ENCODE peak calls at places on chromosomes 2 and 18, in seven cellular contexts. W is erythroblast, Y is Peyer's patch, F is sigmoid colon, D is endothelial cell of umbilical vein, K is heart left ventricle, Z is body of pancreas. X is an unnamed sample.

GRCh38 chr2:12469053-12469625 is 247.6 kb upstream of the TRIB2 start:
- DNase-seq in W (no peak), Y (no peak), F (no peak), D (no peak), K (no peak), Z (no peak), X (no peak)

GRCh38 chr2:95001117-95001551 is 24.4 kb upstream of the MAL start:
- DNase-seq in Y (peak), W (no peak), K (no peak), F (peak), D (no peak), Z (no peak), X (no peak)

GRCh38 chr18:35477497-35477896 is 20.3 kb downstream of the INO80C start:
- DNase-seq in W (no peak), D (no peak), K (no peak), F (no peak), Z (no peak), Y (no peak), X (no peak)

GRCh38 chr2:137435176-137435575 is 529.1 kb upstream of the HNMT start:
- DNase-seq in D (no peak), Y (no peak), F (no peak), W (no peak), K (no peak), Z (no peak), X (no peak)

GRCh38 chr2:12010779-12011178 is 264.3 kb downstream of the LPIN1 start:
- DNase-seq in K (no peak), F (no peak), D (no peak), Z (no peak), W (no peak), Y (no peak), X (no peak)

GRCh38 chr2:102950547-102950946 is 188.7 kb downstream of the TMEM182 start:
- DNase-seq in K (no peak), W (no peak), F (no peak), Z (no peak), Y (no peak), D (no peak), X (no peak)

GRCh38 chr2:178469219-178469849 is 9.1 kb downstream of the FKBP7 start:
- DNase-seq in Y (no peak), K (no peak), F (no peak), Z (no peak), D (no peak), W (no peak), X (no peak)

GRCh38 chr2:43764086-43764710 is 9.6 kb upstream of the DYNC2LI1 start:
- DNase-seq in W (no peak), D (no peak), Z (no peak), Y (no peak), F (no peak), K (no peak), X (no peak)

GRCh38 chr2:54599914-54600313 is 123.5 kb upstream of the EML6 start:
- DNase-seq in K (peak), Z (peak), Y (peak), W (peak), F (peak), D (no peak), X (no peak)

GRCh38 chr2:227772197-227772661 is 26.5 kb downstream of the SCYGR8 start:
- DNase-seq in Y (no peak), W (no peak), K (no peak), Z (no peak), F (no peak), D (no peak), X (no peak)

GRCh38 chr2:23532311-23533013 is 147.5 kb downstream of the KLHL29 start:
- DNase-seq in W (no peak), K (peak), F (peak), Z (no peak), Y (no peak), D (no peak), X (no peak)

GRCh38 chr2:96548558-96549465 is 12.3 kb downstream of the ARID5A start:
- DNase-seq in Z (no peak), W (no peak), D (no peak), K (no peak), F (peak), Y (no peak), X (no peak)

GRCh38 chr2:182666674-182667320 is 49.3 kb upstream of the DNAJC10 start:
- DNase-seq in Y (no peak), W (peak), D (peak), F (no peak), Z (peak), K (no peak), X (no peak)

GRCh38 chr2:20106746-20107145 is 55.3 kb upstream of the LAPTM4A start:
- DNase-seq in Y (peak), D (peak), W (peak), Z (peak), F (no peak), K (peak), X (no peak)

GRCh38 chr2:71857632-71858031 is 290.0 kb downstream of the CYP26B1 start:
- DNase-seq in Y (no peak), F (no peak), D (no peak), W (no peak), K (no peak), Z (no peak), X (no peak)

GRCh38 chr2:233456111-233456510 is 101.8 kb downstream of the DGKD start:
- DNase-seq in W (no peak), D (no peak), Y (no peak), F (peak), Z (no peak), K (peak), X (no peak)

GRCh38 chr2:180776924-180777323 is 203.5 kb upstream of the UBE2E3 start:
- DNase-seq in K (no peak), Y (no peak), Z (no peak), D (no peak), W (no peak), F (no peak), X (no peak)

GRCh38 chr2:186726938-186727337 is 33.1 kb downstream of the FAM171B start:
- DNase-seq in Y (no peak), D (no peak), K (no peak), F (no peak), W (no peak), Z (no peak), X (no peak)

GRCh38 chr2:235024951-235025773 is 73.3 kb downstream of the SH3BP4 start:
- DNase-seq in Z (no peak), D (peak), W (no peak), F (peak), K (no peak), Y (peak), X (no peak)

GRCh38 chr18:12014976-12015696 is 33.8 kb downstream of the IMPA2 start:
- DNase-seq in Y (no peak), F (peak), W (no peak), Z (no peak), K (no peak), D (no peak), X (no peak)

GRCh38 chr2:42921721-42922120 is 129.3 kb upstream of the HAAO start:
- DNase-seq in W (no peak), Z (no peak), K (no peak), D (no peak), Y (no peak), F (peak), X (no peak)

GRCh38 chr2:36338827-36339145 is 16.8 kb upstream of the CRIM1 start:
- DNase-seq in K (no peak), D (no peak), F (no peak), W (no peak), Z (no peak), Y (no peak), X (no peak)

GRCh38 chr2:199344012-199344411 is 113.7 kb downstream of the SATB2 start:
- DNase-seq in Y (no peak), Z (no peak), K (no peak), W (no peak), F (no peak), D (no peak), X (no peak)

GRCh38 chr2:159009940-159010339 is 41.5 kb downstream of the TANC1 start:
- DNase-seq in F (no peak), Z (no peak), D (no peak), Y (no peak), W (no peak), K (no peak), X (no peak)

GRCh38 chr2:150485871-150486538 is 1.5 kb downstream of the RND3 start:
- DNase-seq in D (peak), W (no peak), F (peak), K (peak), Y (peak), Z (peak), X (no peak)

GRCh38 chr2:238847841-238848565 is at the start of gene TWIST2:
- DNase-seq in F (peak), Y (peak), D (peak), W (no peak), Z (peak), K (peak), X (peak)

GRCh38 chr2:40173276-40173675 is 278.6 kb downstream of the SLC8A1 start:
- DNase-seq in D (no peak), W (no peak), F (no peak), Z (no peak), K (no peak), Y (no peak), X (no peak)

GRCh38 chr2:224838335-224838734 is 122.2 kb upstream of the CCDC195 start:
- DNase-seq in Z (no peak), W (no peak), D (peak), Y (no peak), F (no peak), K (no peak), X (no peak)

GRCh38 chr18:23281626-23282436 is 146.5 kb downstream of the CABLES1 start:
- DNase-seq in W (no peak), F (peak), Y (no peak), Z (no peak), D (peak), K (no peak), X (no peak)

GRCh38 chr2:240998706-240999000 is 235 bp downstream of the SNED1 start:
- DNase-seq in D (no peak), Y (no peak), W (no peak), F (no peak), K (no peak), Z (no peak), X (no peak)

GRCh38 chr2:240999001-240999791 is 778 bp downstream of the SNED1 start:
- DNase-seq in F (peak), Y (peak), Z (no peak), W (no peak), D (no peak), K (no peak), X (no peak)

GRCh38 chr2:240996834-240997140 is 1.6 kb upstream of the SNED1 start:
- DNase-seq in K (no peak), Y (peak), D (no peak), Z (no peak), W (no peak), F (peak), X (no peak)

GRCh38 chr2:240997141-240997855 is 1.1 kb upstream of the SNED1 start:
- DNase-seq in W (no peak), K (no peak), Z (peak), D (peak), Y (peak), F (peak), X (no peak)

GRCh38 chr2:240997856-240998705 is at the start of gene SNED1:
- DNase-seq in Z (peak), D (peak), K (peak), F (peak), W (peak), Y (peak), X (peak)
- TF ChIP-seq POLR2A in Z (peak), D (peak), K (peak), F (no peak), W (no peak), Y (no peak), X (no peak)

GRCh38 chr2:100987974-100988373 is 14.1 kb upstream of the RPL31 start:
- DNase-seq in W (no peak), Z (no peak), K (no peak), D (no peak), F (peak), Y (no peak), X (no peak)
- TF ChIP-seq POLR2A in W (no peak), Z (no peak), K (no peak), D (no peak), F (no peak), Y (no peak), X (no peak)

DNA sequence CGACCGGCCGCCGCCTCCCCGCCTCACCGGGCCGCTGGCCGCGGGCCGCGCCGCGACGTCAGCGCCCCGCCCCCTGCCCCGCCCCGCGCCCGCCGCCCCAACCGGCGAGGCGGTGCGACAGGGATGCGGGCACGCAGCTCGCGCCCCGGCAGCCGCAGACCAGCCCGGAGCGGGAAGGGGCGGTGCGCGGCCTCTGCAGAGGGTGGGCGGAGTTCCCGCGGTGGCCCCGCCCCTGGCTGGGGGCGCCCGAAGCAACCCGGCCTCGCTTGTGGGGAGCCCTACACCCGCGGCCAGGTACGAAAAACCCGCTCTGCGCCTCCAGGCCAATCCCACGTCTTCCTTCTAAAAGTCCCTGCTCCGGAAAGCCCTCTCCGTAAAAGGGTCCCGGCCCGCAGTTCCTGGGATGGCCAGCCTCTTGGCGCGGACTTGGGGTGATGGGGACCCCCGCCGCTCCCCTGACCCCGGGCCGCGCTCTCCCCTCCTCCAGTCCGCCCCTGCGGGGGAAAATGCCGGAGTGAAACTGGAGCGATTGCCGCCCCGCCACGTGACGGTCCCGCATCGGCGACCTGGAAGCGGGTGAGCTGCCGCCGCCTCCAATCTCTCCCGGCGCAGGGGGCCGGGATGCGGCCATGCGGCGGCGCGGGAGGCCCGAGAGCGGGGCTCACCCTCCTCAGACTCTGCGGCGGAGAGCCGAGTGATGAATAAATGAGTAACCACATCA is at the start of gene RAB11FIP5:
- DNase-seq in F (peak), K (peak), Z (peak), W (peak), D (peak), Y (peak), X (peak)
- TF ChIP-seq POLR2A in F (no peak), K (peak), Z (peak), W (no peak), D (peak), Y (no peak), X (peak)

GRCh38 chr2:190407662-190408537 is at the start of gene MFSD6:
- DNase-seq in D (no peak), Y (peak), K (peak), F (peak), Z (peak), W (peak), X (peak)
- TF ChIP-seq POLR2A in D (no peak), Y (peak), K (no peak), F (no peak), Z (peak), W (no peak), X (no peak)

GRCh38 chr18:3214855-3215637 is 4.7 kb downstream of the MYOM1 start:
- DNase-seq in K (no peak), D (no peak), Z (no peak), Y (no peak), F (no peak), W (no peak), X (no peak)

GRCh38 chr18:3218817-3219216 is 951 bp downstream of the MYOM1 start:
- DNase-seq in Y (no peak), F (no peak), K (no peak), Z (no peak), D (no peak), W (no peak), X (no peak)

GRCh38 chr18:3216987-3217386 is 2.8 kb downstream of the MYOM1 start:
- DNase-seq in W (no peak), F (no peak), D (no peak), Y (no peak), Z (no peak), K (no peak), X (no peak)

GRCh38 chr18:3219621-3220335 is at the start of gene MYOM1:
- DNase-seq in Z (peak), W (no peak), K (no peak), F (no peak), D (no peak), Y (no peak), X (no peak)

GRCh38 chr18:3217930-3218647 is 1.7 kb downstream of the MYOM1 start:
- DNase-seq in Z (peak), K (no peak), Y (no peak), F (no peak), W (no peak), D (no peak), X (no peak)
- TF ChIP-seq POLR2A in Z (peak), K (peak), Y (peak), F (no peak), W (no peak), D (no peak), X (no peak)

DNA sequence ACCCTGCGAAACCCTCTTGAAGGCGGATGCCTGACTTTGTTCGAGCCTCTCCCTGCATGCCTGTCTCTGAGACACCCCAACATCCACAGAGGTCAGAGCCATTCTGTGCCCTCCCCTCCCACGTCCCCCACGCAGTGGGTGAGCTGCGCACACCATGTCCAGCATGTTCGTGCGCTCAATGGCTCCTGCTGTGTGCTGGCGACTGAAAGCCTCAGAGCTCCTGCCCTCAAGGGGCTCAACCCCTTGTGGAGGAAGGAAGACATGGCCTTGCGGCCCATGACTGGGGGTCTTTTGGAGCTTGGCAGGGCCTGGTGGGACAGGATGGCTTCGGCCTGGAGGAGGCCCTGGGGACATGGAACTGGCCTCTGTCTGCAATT is 45.7 kb downstream of the ANKMY1 start:
- DNase-seq in W (no peak), F (no peak), Y (no peak), K (no peak), D (no peak), Z (no peak), X (no peak)
- TF ChIP-seq POLR2A in W (no peak), F (no peak), Y (no peak), K (no peak), D (no peak), Z (no peak), X (no peak)

GRCh38 chr2:141125432-141125831 is 1005.4 kb downstream of the LRP1B start:
- DNase-seq in D (no peak), Z (no peak), Y (no peak), W (no peak), K (no peak), F (no peak), X (no peak)
- TF ChIP-seq POLR2A in D (no peak), Z (no peak), Y (no peak), W (no peak), K (no peak), F (no peak), X (no peak)

GRCh38 chr2:218033208-218033589 is 30.4 kb upstream of the TNS1 start:
- DNase-seq in W (no peak), Y (no peak), K (no peak), F (no peak), D (no peak), Z (no peak), X (no peak)

GRCh38 chr2:218032336-218033171 is 29.8 kb upstream of the TNS1 start:
- DNase-seq in F (no peak), W (no peak), D (no peak), Z (no peak), K (peak), Y (no peak), X (no peak)

GRCh38 chr2:218030409-218031195 is 27.8 kb upstream of the TNS1 start:
- DNase-seq in Z (no peak), W (no peak), F (peak), K (no peak), D (no peak), Y (no peak), X (peak)

GRCh38 chr2:218031261-218031660 is 28.5 kb upstream of the TNS1 start:
- DNase-seq in D (no peak), Z (no peak), Y (no peak), F (no peak), K (no peak), W (no peak), X (no peak)

GRCh38 chr2:218031771-218032257 is 29.0 kb upstream of the TNS1 start:
- DNase-seq in K (peak), Z (no peak), Y (no peak), W (no peak), F (no peak), D (no peak), X (no peak)
- TF ChIP-seq POLR2A in K (no peak), Z (no peak), Y (no peak), W (no peak), F (no peak), D (no peak), X (no peak)